ENCODE peak calls at places on chromosomes 12 and 14, in four cellular contexts. Z, F, T and J are unnamed samples.
A peak's percentile ranks its signal among the peaks of the same experiment; 100 is the strongest.

GRCh38 chr14:24259282-24260025 is 3.5 kb downstream of the TGM1 start:
- DNase-seq in Z (peak; percentile 70), F (no peak), T (no peak), J (no peak)

GRCh38 chr12:59087077-59087673 is 166.9 kb upstream of the LRIG3 start:
- DNase-seq in Z (no peak), F (no peak), T (no peak), J (no peak)

GRCh38 chr12:70557583-70558263 is 79.5 kb downstream of the PTPRB start:
- DNase-seq in Z (no peak), F (no peak), T (no peak), J (no peak)

GRCh38 chr12:77031745-77032144 is 33.6 kb downstream of the E2F7 start:
- DNase-seq in Z (no peak), F (no peak), T (no peak), J (no peak)

GRCh38 chr14:61574514-61574807 is 120.9 kb upstream of the HIF1A start:
- DNase-seq in Z (no peak), F (no peak), T (no peak), J (no peak)

GRCh38 chr12:95574799-95575452 is 23.6 kb upstream of the USP44 start:
- DNase-seq in Z (no peak), F (no peak), T (no peak), J (no peak)

GRCh38 chr14:39417014-39417413 is 15.2 kb downstream of the FBXO33 start:
- DNase-seq in Z (no peak), F (no peak), T (no peak), J (no peak)

GRCh38 chr14:54440454-54440853 is 720 bp downstream of the CNIH1 start:
- DNase-seq in Z (no peak), F (no peak), T (no peak), J (peak; percentile 59)

GRCh38 chr12:24201258-24201970 is 251.9 kb upstream of the SOX5 start:
- DNase-seq in Z (no peak), F (no peak), T (no peak), J (no peak)

GRCh38 chr12:100027671-100028070 is 42.9 kb upstream of the ANKS1B start:
- DNase-seq in Z (no peak), F (no peak), T (no peak), J (no peak)

GRCh38 chr14:61566537-61567225 is 128.6 kb upstream of the HIF1A start:
- DNase-seq in Z (no peak), F (no peak), T (no peak), J (no peak)

GRCh38 chr12:30010071-30011052 is 226.6 kb upstream of the TMTC1 start:
- DNase-seq in Z (no peak), F (no peak), T (no peak), J (no peak)

GRCh38 chr14:49931523-49931922 is 38.6 kb downstream of the ARF6 start:
- DNase-seq in Z (no peak), F (no peak), T (no peak), J (no peak)